ENCODE peak calls at places on chromosomes 5 and 9, in five cellular contexts. H is GM12878, M is H1, A is HepG2, F is K562. K is an unnamed sample.

GRCh38 chr9:101495810-101496209 is 37.8 kb upstream of the RNF20 start:
- DNase-seq in H (no peak), A (no peak), M (no peak), F (no peak), K (no peak)

GRCh38 chr9:89842267-89842768 is 237.5 kb downstream of the GADD45G start:
- DNase-seq in M (no peak), F (no peak), H (no peak), A (no peak), K (no peak)

GRCh38 chr9:35938474-35939145 is 19.3 kb downstream of the OR2S2 start:
- DNase-seq in F (no peak), H (no peak), M (no peak), A (no peak), K (no peak)

GRCh38 chr5:55626805-55627204 is 85.3 kb downstream of the SLC38A9 start:
- DNase-seq in H (no peak), M (no peak), A (no peak), F (no peak), K (no peak)

GRCh38 chr9:88076286-88077070 is 61.8 kb downstream of the SPATA31C2 start:
- DNase-seq in M (peak), F (peak), H (no peak), A (peak), K (peak)

GRCh38 chr5:134873494-134873893 is 677 bp upstream of the TXNDC15 start:
- DNase-seq in M (no peak), A (no peak), H (no peak), F (no peak), K (no peak)

GRCh38 chr5:43161244-43161643 is 30.8 kb upstream of the NIM1K start:
- DNase-seq in A (no peak), H (no peak), F (no peak), M (no peak), K (no peak)

GRCh38 chr9:113474372-113474771 is 10.8 kb downstream of the RGS3 start:
- DNase-seq in M (no peak), F (no peak), H (no peak), A (no peak), K (no peak)

GRCh38 chr9:19369107-19369506 is 10.9 kb downstream of the RPS6 start:
- DNase-seq in M (no peak), A (no peak), H (no peak), F (no peak), K (no peak)

GRCh38 chr9:90841615-90842014 is 40.0 kb downstream of the SYK start:
- DNase-seq in F (no peak), H (no peak), A (no peak), M (no peak), K (no peak)

GRCh38 chr5:67960939-67961338 is 254.6 kb upstream of the PIK3R1 start:
- DNase-seq in H (no peak), F (no peak), M (no peak), A (no peak), K (no peak)

GRCh38 chr5:73950441-73950873 is 324.5 kb downstream of the ARHGEF28 start:
- DNase-seq in F (no peak), A (no peak), H (no peak), M (no peak), K (no peak)

GRCh38 chr5:83914662-83915418 is 194.2 kb upstream of the HAPLN1 start:
- DNase-seq in A (no peak), H (no peak), F (no peak), M (no peak), K (no peak)

GRCh38 chr9:124008307-124008854 is 3.2 kb upstream of the LHX2 start:
- DNase-seq in F (no peak), H (no peak), A (no peak), M (no peak), K (peak)

GRCh38 chr9:95010431-95010838 is 283.9 kb downstream of the AOPEP start:
- DNase-seq in H (no peak), F (no peak), M (no peak), A (no peak), K (no peak)

GRCh38 chr9:110142868-110143866 is 64.8 kb downstream of the C9orf152 start:
- DNase-seq in F (no peak), H (no peak), A (no peak), M (no peak), K (peak)

GRCh38 chr9:4741365-4742031 is 496 bp upstream of the AK3 start:
- DNase-seq in A (peak), M (no peak), H (no peak), F (peak), K (peak)

GRCh38 chr5:31415009-31415923 is 116.6 kb downstream of the DROSHA start:
- DNase-seq in H (no peak), A (no peak), F (no peak), M (no peak), K (no peak)

GRCh38 chr5:28402590-28403301 is 1364.4 kb upstream of the CDH9 start:
- DNase-seq in H (no peak), M (no peak), A (no peak), F (no peak), K (no peak)

GRCh38 chr9:129888085-129888808 is 53.0 kb downstream of the USP20 start:
- DNase-seq in M (no peak), F (peak), A (no peak), H (peak), K (no peak)

GRCh38 chr9:111475195-111475594 is 9.0 kb downstream of the ECPAS start:
- DNase-seq in M (no peak), A (no peak), H (no peak), F (no peak), K (no peak)

GRCh38 chr9:111477677-111478076 is 6.5 kb downstream of the ECPAS start:
- DNase-seq in H (no peak), A (no peak), F (no peak), M (no peak), K (no peak)

DNA sequence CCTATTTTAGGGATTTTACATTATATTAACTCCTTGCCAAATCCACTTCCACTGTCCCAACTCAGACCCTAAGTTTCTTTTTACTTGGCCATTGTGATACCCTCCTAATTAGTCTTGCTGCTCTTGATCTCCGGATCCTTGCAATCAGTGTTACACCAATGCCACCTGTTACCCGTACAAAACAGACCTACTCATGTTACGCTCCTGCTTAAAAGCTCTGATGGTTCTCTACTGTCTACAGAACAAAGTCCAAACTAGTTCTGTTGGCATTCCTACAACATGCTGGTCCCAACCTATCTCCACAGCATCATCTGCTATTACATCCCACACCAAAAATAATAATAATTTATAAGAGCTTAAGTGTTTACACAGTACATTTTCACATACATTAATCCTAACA is 9.8 kb downstream of the ECPAS start:
- DNase-seq in H (no peak), F (no peak), A (peak), M (no peak), K (no peak)
- TF ChIP-seq KDM1A in H (no peak), F (no peak), A (no peak), M (no peak), K (no peak)

GRCh38 chr5:119347574-119347973 is 8.2 kb upstream of the TNFAIP8 start:
- DNase-seq in A (no peak), H (no peak), M (no peak), F (no peak), K (no peak)

GRCh38 chr5:119346404-119346803 is 9.4 kb upstream of the TNFAIP8 start:
- DNase-seq in H (no peak), A (no peak), M (no peak), F (no peak), K (no peak)

GRCh38 chr5:119343766-119344165 is 12.1 kb upstream of the TNFAIP8 start:
- DNase-seq in A (no peak), M (no peak), F (no peak), H (peak), K (no peak)

GRCh38 chr5:119344231-119344630 is 11.6 kb upstream of the TNFAIP8 start:
- DNase-seq in H (no peak), M (no peak), F (no peak), A (no peak), K (no peak)

DNA sequence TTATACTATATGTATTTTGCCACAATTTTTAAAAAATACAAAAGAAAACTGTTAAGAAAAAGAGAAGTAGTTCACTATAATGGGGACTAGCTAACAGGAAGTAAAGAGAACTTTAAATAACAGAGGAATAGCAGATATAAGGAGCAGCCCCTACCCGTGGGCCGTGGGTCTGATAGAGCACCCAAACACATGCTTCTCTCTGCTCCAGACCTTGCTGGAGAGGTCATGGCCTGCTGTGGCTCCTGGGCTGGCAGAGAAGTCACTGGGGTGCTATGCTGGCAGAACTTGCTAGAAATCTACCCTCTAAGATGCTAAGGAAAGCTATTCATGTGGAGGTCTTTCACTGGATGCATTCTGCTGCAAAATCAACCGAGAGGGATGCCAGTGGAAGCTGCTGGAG is 10.0 kb upstream of the TNFAIP8 start:
- DNase-seq in M (no peak), H (no peak), F (no peak), A (no peak), K (no peak)
- TF ChIP-seq USF2 in M (no peak), H (no peak), F (no peak), A (no peak), K (no peak)

GRCh38 chr5:80623911-80624457 is 30.5 kb upstream of the MSH3 start:
- DNase-seq in F (no peak), A (no peak), M (no peak), H (no peak), K (no peak)

GRCh38 chr5:80615266-80615914 is 39.1 kb upstream of the MSH3 start:
- DNase-seq in M (no peak), A (no peak), F (no peak), H (no peak), K (no peak)

GRCh38 chr5:80619081-80619480 is 35.4 kb upstream of the MSH3 start:
- DNase-seq in A (no peak), M (no peak), F (no peak), H (no peak), K (no peak)

GRCh38 chr5:80622756-80623155 is 31.7 kb upstream of the MSH3 start:
- DNase-seq in H (no peak), M (no peak), F (no peak), A (no peak), K (no peak)

GRCh38 chr5:80620206-80620605 is 34.2 kb upstream of the MSH3 start:
- DNase-seq in F (no peak), A (no peak), H (no peak), M (no peak), K (no peak)
- TF ChIP-seq KDM1A in F (no peak), A (no peak), H (no peak), M (no peak), K (no peak)

GRCh38 chr9:135815433-135816178 is 91.7 kb downstream of the CAMSAP1 start:
- DNase-seq in A (no peak), M (no peak), F (no peak), H (no peak), K (no peak)

GRCh38 chr9:135812961-135813360 is 94.4 kb downstream of the CAMSAP1 start:
- DNase-seq in A (no peak), H (no peak), F (no peak), M (no peak), K (no peak)

GRCh38 chr9:135811796-135812195 is 95.5 kb downstream of the CAMSAP1 start:
- DNase-seq in M (no peak), F (no peak), H (no peak), A (no peak), K (no peak)

GRCh38 chr9:135814421-135814820 is 92.9 kb downstream of the CAMSAP1 start:
- DNase-seq in M (no peak), H (no peak), F (no peak), A (no peak), K (no peak)

GRCh38 chr9:135813671-135814290 is 93.6 kb downstream of the CAMSAP1 start:
- DNase-seq in H (no peak), F (no peak), M (no peak), A (no peak), K (no peak)
- TF ChIP-seq USF2 in H (no peak), F (no peak), M (no peak), A (no peak), K (no peak)

DNA sequence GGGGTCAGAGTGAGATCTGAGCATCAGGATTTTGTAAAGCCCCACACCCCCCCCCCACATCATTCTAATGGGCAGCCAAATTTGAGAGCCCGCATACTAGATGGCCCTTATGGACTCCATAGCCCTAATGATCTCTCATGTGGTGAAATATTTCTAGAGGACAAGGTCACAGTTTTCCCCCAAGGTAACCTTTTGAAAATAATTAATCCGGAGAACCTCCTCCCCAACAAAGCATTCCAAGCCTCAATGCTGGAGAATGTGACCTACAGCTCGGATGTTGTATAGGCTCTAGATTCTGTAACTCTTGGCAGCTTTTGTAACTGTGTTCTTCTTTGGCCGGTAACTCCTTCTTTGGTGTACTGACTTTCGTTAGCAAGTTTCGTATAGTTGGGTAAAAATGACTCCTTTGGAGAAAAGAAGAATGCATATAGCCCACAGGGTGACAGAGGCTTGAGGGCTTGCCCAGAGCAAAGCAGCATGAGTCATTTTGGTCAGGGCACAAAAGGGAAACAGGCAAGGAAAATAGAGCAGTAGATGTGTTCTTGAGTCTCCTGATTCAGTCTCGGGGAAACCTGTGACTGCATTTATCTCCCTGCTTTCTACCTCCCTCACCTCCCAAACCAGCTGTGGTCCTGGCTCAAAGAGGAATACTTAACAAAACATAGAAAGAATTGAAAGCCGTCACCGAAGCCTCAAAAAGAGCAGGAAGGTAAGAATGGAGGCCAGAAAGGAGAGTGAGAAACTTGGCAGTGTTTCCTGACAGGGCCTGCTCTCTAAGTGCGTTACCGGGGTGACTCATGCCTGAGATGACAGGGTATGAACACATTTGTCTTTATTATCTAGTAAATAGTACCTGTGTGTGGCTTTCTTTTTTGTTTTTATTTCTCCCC is 6.5 kb upstream of the XPA start:
- DNase-seq in H (peak), M (no peak), A (peak), F (no peak), K (peak)
- TF ChIP-seq KDM1A in H (no peak), M (no peak), A (no peak), F (no peak), K (no peak)

DNA sequence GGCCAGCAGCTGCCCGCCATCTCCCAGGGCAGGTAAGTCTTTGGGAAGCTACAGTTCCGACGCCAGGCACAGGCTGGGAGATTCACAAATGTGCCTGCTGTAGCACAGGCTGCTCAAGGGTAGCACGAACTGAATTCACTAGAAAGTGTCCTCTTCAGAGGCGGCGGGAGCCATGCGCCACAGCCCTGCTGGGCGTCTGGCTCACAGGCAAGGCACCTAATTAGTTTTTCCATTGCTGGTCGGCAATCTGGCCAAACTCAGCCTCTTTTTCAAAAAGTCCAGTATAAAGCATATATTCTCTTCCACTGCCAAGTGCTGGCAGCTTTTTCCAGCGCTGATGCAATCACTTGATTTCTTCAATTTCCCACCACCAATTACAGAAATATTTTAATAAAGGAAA is 128.9 kb upstream of the RAPGEF1 start:
- DNase-seq in F (no peak), M (no peak), H (no peak), A (no peak), K (no peak)
- TF ChIP-seq USF2 in F (no peak), M (no peak), H (no peak), A (no peak), K (no peak)

GRCh38 chr5:119532637-119533036 is 80.3 kb downstream of the HSD17B4 start:
- DNase-seq in M (no peak), H (no peak), A (no peak), F (no peak), K (no peak)
- TF ChIP-seq KDM1A in M (no peak), H (no peak), A (no peak), F (peak), K (no peak)

K was measured in A549.